ENCODE peak calls at places on chromosomes 6 and 20, in four cellular contexts. Y, B, S and F are unnamed samples.

GRCh38 chr6:122449084-122449483 is 22.5 kb downstream of the SERINC1 start:
- DNase-seq in Y (no peak), B (no peak), S (no peak), F (no peak)

GRCh38 chr6:81751388-81752083 is 945 bp downstream of the TENT5A start:
- DNase-seq in Y (peak), B (peak), S (peak), F (no peak)

GRCh38 chr6:134795001-134795400 is 154.9 kb downstream of the ALDH8A1 start:
- DNase-seq in Y (no peak), B (no peak), S (no peak), F (no peak)

GRCh38 chr6:146914563-146915483 is 289.4 kb upstream of the STXBP5 start:
- DNase-seq in Y (peak), B (peak), S (peak), F (peak)

GRCh38 chr6:16854986-16855385 is 93.7 kb upstream of the ATXN1 start:
- DNase-seq in Y (peak), B (no peak), S (no peak), F (no peak)

GRCh38 chr6:169425628-169426370 is 172.2 kb upstream of the THBS2 start:
- DNase-seq in Y (no peak), B (peak), S (peak), F (no peak)

GRCh38 chr6:106527979-106528378 is 101.3 kb downstream of the RTN4IP1 start:
- DNase-seq in Y (peak), B (peak), S (peak), F (peak)

GRCh38 chr6:85068221-85068620 is 303.8 kb upstream of the TBX18 start:
- DNase-seq in Y (no peak), B (no peak), S (no peak), F (no peak)

GRCh38 chr6:66533921-66534404 is 826.9 kb upstream of the EYS start:
- DNase-seq in Y (no peak), B (no peak), S (no peak), F (no peak)

GRCh38 chr20:15336011-15336410 is 998.6 kb upstream of the FLRT3 start:
- DNase-seq in Y (peak), B (no peak), S (no peak), F (no peak)

GRCh38 chr6:75489025-75489424 is 4.6 kb downstream of the FILIP1 start:
- DNase-seq in Y (no peak), B (peak), S (peak), F (no peak)

GRCh38 chr20:58619847-58620431 is 31.1 kb upstream of the STX16 start:
- DNase-seq in Y (no peak), B (no peak), S (no peak), F (no peak)

GRCh38 chr6:157693867-157694266 is 129.2 kb upstream of the SNX9 start:
- DNase-seq in Y (peak), B (no peak), S (no peak), F (no peak)

GRCh38 chr6:82013561-82014275 is 233.8 kb downstream of the IBTK start:
- DNase-seq in Y (peak), B (peak), S (peak), F (no peak)

GRCh38 chr6:169962604-169963469 is 211.4 kb downstream of the ERMARD start:
- DNase-seq in Y (no peak), B (no peak), S (no peak), F (no peak)

GRCh38 chr6:22754111-22754510 is 184.7 kb downstream of the HDGFL1 start:
- DNase-seq in Y (no peak), B (peak), S (no peak), F (no peak)

GRCh38 chr6:90098025-90098474 is 198.6 kb downstream of the BACH2 start:
- DNase-seq in Y (peak), B (peak), S (peak), F (peak)
- TF ChIP-seq CTCF in Y (peak), B (peak), S (peak), F (peak)

GRCh38 chr6:127608554-127609270 is 31.7 kb downstream of the C6orf58 start:
- DNase-seq in Y (peak), B (no peak), S (no peak), F (no peak)

GRCh38 chr6:127606131-127606562 is 29.2 kb downstream of the C6orf58 start:
- DNase-seq in Y (peak), B (peak), S (peak), F (peak)
- TF ChIP-seq CTCF in Y (peak), B (no peak), S (peak), F (peak)

GRCh38 chr20:41357424-41358163 is 9.0 kb downstream of the EMILIN3 start:
- DNase-seq in Y (no peak), B (no peak), S (no peak), F (no peak)
- TF ChIP-seq CTCF in Y (no peak), B (no peak), S (no peak), F (no peak)

GRCh38 chr20:32993484-32994050 is 10.7 kb downstream of the SUN5 start:
- DNase-seq in Y (no peak), B (no peak), S (no peak), F (no peak)

GRCh38 chr20:32999603-33000250 is 4.5 kb downstream of the SUN5 start:
- DNase-seq in Y (no peak), B (no peak), S (peak), F (no peak)

GRCh38 chr20:32997431-32997830 is 6.8 kb downstream of the SUN5 start:
- DNase-seq in Y (no peak), B (no peak), S (no peak), F (no peak)

GRCh38 chr20:32992015-32992641 is 12.1 kb downstream of the SUN5 start:
- DNase-seq in Y (no peak), B (no peak), S (no peak), F (no peak)

GRCh38 chr20:32995802-32996201 is 8.4 kb downstream of the SUN5 start:
- DNase-seq in Y (no peak), B (no peak), S (no peak), F (no peak)
- TF ChIP-seq CTCF in Y (no peak), B (no peak), S (peak), F (no peak)

DNA sequence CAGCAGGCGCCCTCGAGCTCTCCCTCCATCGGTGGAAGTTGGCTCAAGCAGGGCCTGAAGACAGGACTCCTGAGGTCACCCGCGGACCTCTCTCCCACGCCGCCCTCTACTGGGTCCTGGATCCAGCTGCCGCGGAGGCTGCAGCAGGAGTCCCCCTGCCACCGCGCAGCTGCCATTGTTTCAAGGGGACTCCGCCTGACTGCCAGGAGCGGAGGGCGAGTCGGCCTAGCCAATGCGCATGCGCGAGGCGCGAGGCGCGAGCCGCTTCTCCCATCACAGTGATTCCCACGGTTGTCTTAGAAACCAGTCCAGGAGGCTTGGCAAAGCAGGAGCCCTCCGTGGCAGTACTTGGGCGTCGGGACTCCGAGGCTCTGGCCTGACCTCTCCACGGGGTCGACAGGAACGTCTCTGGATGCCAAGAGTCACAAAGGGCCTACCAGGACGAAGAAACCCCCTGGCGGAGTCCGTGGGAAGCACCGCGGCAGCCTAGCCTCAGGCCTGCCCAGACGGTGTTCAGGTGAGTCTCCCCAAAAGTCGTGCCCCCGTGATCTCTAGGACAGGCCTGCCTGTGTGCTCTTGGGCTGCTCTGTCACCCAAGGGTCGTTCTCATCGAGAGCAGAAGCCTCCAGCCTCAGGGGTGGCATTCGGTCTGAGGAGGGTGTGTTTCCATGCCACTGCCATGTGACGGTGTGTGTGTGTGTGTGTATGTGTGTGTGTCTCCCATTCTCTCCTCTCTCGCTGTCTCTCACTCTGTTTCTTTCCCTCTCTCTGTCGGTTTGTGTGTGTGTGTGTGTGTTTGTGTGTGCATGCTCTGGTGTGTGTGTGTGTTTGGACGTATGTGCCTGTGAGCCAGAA is 290.6 kb upstream of the ZNF337 start:
- DNase-seq in Y (peak), B (peak), S (peak), F (no peak)
- TF ChIP-seq CTCF in Y (peak), B (peak), S (peak), F (peak)

GRCh38 chr20:6157345-6157744 is 34.5 kb upstream of the FERMT1 start:
- DNase-seq in Y (peak), B (no peak), S (no peak), F (no peak)
- TF ChIP-seq CTCF in Y (peak), B (no peak), S (peak), F (no peak)

GRCh38 chr20:54466112-54466511 is 9.3 kb upstream of the DOK5 start:
- DNase-seq in Y (no peak), B (no peak), S (no peak), F (no peak)

GRCh38 chr20:54469293-54469692 is 6.1 kb upstream of the DOK5 start:
- DNase-seq in Y (no peak), B (no peak), S (peak), F (no peak)

GRCh38 chr20:54467622-54468021 is 7.8 kb upstream of the DOK5 start:
- DNase-seq in Y (no peak), B (no peak), S (no peak), F (no peak)

GRCh38 chr20:54469952-54470351 is 5.4 kb upstream of the DOK5 start:
- DNase-seq in Y (no peak), B (no peak), S (no peak), F (no peak)

DNA sequence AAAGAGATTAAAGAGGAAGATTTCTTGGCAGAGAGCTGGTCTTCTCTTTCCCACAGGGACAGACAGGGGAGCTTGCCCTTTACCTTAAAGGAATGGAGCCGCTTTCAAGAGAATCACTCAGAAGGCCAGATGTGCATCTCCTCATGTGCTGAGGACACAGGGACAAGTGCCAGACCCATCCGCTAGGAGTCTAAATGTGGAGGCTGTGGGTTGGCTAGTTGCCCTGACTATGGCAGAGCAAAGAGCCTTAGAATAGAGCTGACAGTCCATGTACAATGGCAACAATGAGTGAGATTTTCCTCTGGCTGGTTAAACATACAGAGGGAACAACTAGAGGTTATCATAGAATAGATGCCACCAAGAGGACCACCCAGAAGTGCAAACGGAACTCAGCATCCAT is 7.3 kb upstream of the DOK5 start:
- DNase-seq in Y (no peak), B (peak), S (peak), F (no peak)
- TF ChIP-seq CTCF in Y (no peak), B (no peak), S (no peak), F (no peak)

GRCh38 chr6:33583591-33584155 is 3.6 kb upstream of the BAK1 start:
- DNase-seq in Y (no peak), B (no peak), S (no peak), F (no peak)
- TF ChIP-seq CTCF in Y (peak), B (peak), S (peak), F (peak)

GRCh38 chr6:151661928-151662327 is 145.6 kb upstream of the ESR1 start:
- DNase-seq in Y (no peak), B (no peak), S (no peak), F (no peak)
- TF ChIP-seq CTCF in Y (no peak), B (peak), S (peak), F (no peak)